ENCODE peak calls at places on chromosomes 5 and 9, in four cellular contexts. P, N, K and F are unnamed samples.

GRCh38 chr5:92421937-92422336 is 1038.8 kb upstream of the ARRDC3 start:
- DNase-seq in P (peak), N (peak), K (peak), F (no peak)

GRCh38 chr9:70525553-70525952 is 111.1 kb upstream of the KLF9 start:
- DNase-seq in P (no peak), N (no peak), K (no peak), F (peak)

GRCh38 chr9:129143031-129143441 is 31.8 kb downstream of the PTPA start:
- DNase-seq in P (peak), N (peak), K (peak), F (peak)

GRCh38 chr9:117088786-117089185 is 326.1 kb downstream of the ASTN2 start:
- DNase-seq in P (no peak), N (no peak), K (no peak), F (no peak)

GRCh38 chr9:134707031-134707680 is 65.6 kb downstream of the COL5A1 start:
- DNase-seq in P (no peak), N (no peak), K (no peak), F (no peak)

GRCh38 chr5:139140631-139141071 is 57.5 kb downstream of the SIL1 start:
- DNase-seq in P (no peak), N (no peak), K (peak), F (peak)

GRCh38 chr5:124878583-124879345 is 132.3 kb upstream of the ZNF608 start:
- DNase-seq in P (no peak), N (no peak), K (peak), F (no peak)

GRCh38 chr9:93112116-93112863 is 16.3 kb downstream of the CARD19 start:
- DNase-seq in P (no peak), N (no peak), K (no peak), F (no peak)

GRCh38 chr9:96417610-96418073 is 528 bp downstream of the ZNF367 start:
- DNase-seq in P (no peak), N (no peak), K (no peak), F (no peak)

GRCh38 chr5:138000102-138000723 is 32.7 kb downstream of the FAM13B start:
- DNase-seq in P (peak), N (no peak), K (no peak), F (peak)

GRCh38 chr5:150516011-150516410 is 8.1 kb downstream of the NDST1 start:
- DNase-seq in P (peak), N (no peak), K (no peak), F (no peak)

GRCh38 chr5:55176176-55176818 is 3.3 kb upstream of the CDC20B start:
- DNase-seq in P (peak), N (peak), K (peak), F (peak)

GRCh38 chr5:142170254-142170953 is 61.8 kb downstream of the NDFIP1 start:
- DNase-seq in P (no peak), N (no peak), K (no peak), F (no peak)

GRCh38 chr9:110185806-110186205 is 22.2 kb downstream of the C9orf152 start:
- DNase-seq in P (no peak), N (no peak), K (no peak), F (no peak)

GRCh38 chr5:147751-148150 is 43.5 kb upstream of the LRRC14B start:
- DNase-seq in P (no peak), N (no peak), K (no peak), F (no peak)

GRCh38 chr9:71716138-71716909 is 52.0 kb downstream of the CEMIP2 start:
- DNase-seq in P (peak), N (peak), K (no peak), F (peak)

GRCh38 chr5:138336952-138337684 is 948 bp upstream of the FAM53C start:
- DNase-seq in P (peak), N (no peak), K (peak), F (peak)

GRCh38 chr5:137252513-137252912 is 246.6 kb downstream of the SPOCK1 start:
- DNase-seq in P (no peak), N (no peak), K (no peak), F (no peak)

GRCh38 chr5:32474201-32474854 is 29.8 kb upstream of the ZFR start:
- DNase-seq in P (no peak), N (no peak), K (no peak), F (no peak)

GRCh38 chr5:30752015-30752414 is 441.5 kb upstream of the CDH6 start:
- DNase-seq in P (no peak), N (no peak), K (no peak), F (no peak)

GRCh38 chr9:93128011-93128714 is 5.9 kb downstream of the NINJ1 start:
- DNase-seq in P (no peak), N (no peak), K (no peak), F (no peak)

GRCh38 chr9:35553670-35554543 is 51.2 kb upstream of the TESK1 start:
- DNase-seq in P (peak), N (peak), K (peak), F (peak)

GRCh38 chr9:37936965-37937364 is 33.0 kb upstream of the SLC25A51 start:
- DNase-seq in P (no peak), N (no peak), K (no peak), F (no peak)

GRCh38 chr5:141605523-141606277 is 13.1 kb downstream of the DIAPH1 start:
- DNase-seq in P (no peak), N (peak), K (peak), F (peak)

GRCh38 chr9:76456202-76456926 is 2.6 kb upstream of the GCNT1 start:
- DNase-seq in P (no peak), N (peak), K (peak), F (peak)

GRCh38 chr5:67141644-67142043 is 55.0 kb downstream of the CD180 start:
- DNase-seq in P (no peak), N (no peak), K (no peak), F (no peak)

GRCh38 chr9:133353548-133353947 is 2.7 kb downstream of the SURF1 start:
- DNase-seq in P (no peak), N (no peak), K (no peak), F (peak)

GRCh38 chr5:80054682-80055081 is 19.5 kb downstream of the THBS4 start:
- DNase-seq in P (no peak), N (no peak), K (no peak), F (no peak)

GRCh38 chr5:180639743-180640300 is 9.6 kb downstream of the FLT4 start:
- DNase-seq in P (no peak), N (no peak), K (peak), F (no peak)

GRCh38 chr5:125396462-125396861 is 650.0 kb upstream of the ZNF608 start:
- DNase-seq in P (no peak), N (no peak), K (no peak), F (no peak)

GRCh38 chr5:126888180-126888579 is 111.2 kb downstream of the LMNB1 start:
- DNase-seq in P (no peak), N (no peak), K (no peak), F (no peak)

GRCh38 chr9:133534346-133535284 is at the start of gene ADAMTSL2:
- DNase-seq in P (no peak), N (peak), K (peak), F (peak)

GRCh38 chr5:92835712-92836111 is 745.3 kb downstream of the NR2F1-AS1 start:
- DNase-seq in P (no peak), N (no peak), K (no peak), F (no peak)

GRCh38 chr9:89347651-89348050 is 29.4 kb downstream of the SECISBP2 start:
- DNase-seq in P (no peak), N (no peak), K (no peak), F (no peak)

GRCh38 chr9:82539126-82539525 is 523.8 kb downstream of the RASEF start:
- DNase-seq in P (no peak), N (no peak), K (no peak), F (no peak)